ENCODE peak calls at places on chromosomes 7 and 10, in seven cellular contexts. N is stomach, K is ovary, I is suprapubic skin, C is A549, W is sigmoid colon, E is upper lobe of left lung. V is an unnamed sample.
A peak's percentile ranks its signal among the peaks of the same experiment; 100 is the strongest.

GRCh38 chr10:22679608-22680007 is 34.8 kb downstream of the PIP4K2A start:
- DNase-seq in I (no peak), K (no peak), C (no peak), N (no peak), W (no peak), E (no peak), V (no peak)

GRCh38 chr7:134905375-134905774 is 80.9 kb upstream of the AGBL3 start:
- DNase-seq in W (peak; percentile 90), C (no peak), K (no peak), N (peak; percentile 29), E (no peak), I (no peak), V (peak; percentile 39)

GRCh38 chr10:16809074-16809718 is 8.0 kb downstream of the RSU1 start:
- DNase-seq in W (no peak), K (no peak), C (no peak), I (no peak), N (peak; percentile 38), E (no peak), V (peak; percentile 56)

GRCh38 chr10:16770646-16771045 is 46.6 kb downstream of the RSU1 start:
- DNase-seq in E (peak; percentile 52), K (no peak), N (no peak), C (no peak), I (no peak), W (no peak), V (no peak)

GRCh38 chr7:24401628-24402593 is 117.9 kb downstream of the NPY start:
- DNase-seq in N (no peak), K (no peak), W (no peak), E (no peak), I (no peak), C (peak; percentile 12), V (no peak)

GRCh38 chr10:118264838-118265470 is 77.2 kb downstream of the FAM204A start:
- DNase-seq in W (no peak), N (no peak), K (no peak), I (no peak), C (no peak), E (no peak), V (no peak)

GRCh38 chr7:73973091-73973490 is 54.9 kb upstream of the ELN start:
- DNase-seq in C (no peak), W (no peak), N (peak; percentile 27), I (peak; percentile 75), E (peak; percentile 69), K (no peak), V (no peak)

GRCh38 chr10:91596821-91597396 is 36.0 kb downstream of the PPP1R3C start:
- DNase-seq in E (no peak), N (no peak), I (no peak), C (no peak), W (no peak), K (no peak), V (no peak)

GRCh38 chr7:156906281-156906680 is 13.3 kb upstream of the LMBR1 start:
- DNase-seq in K (no peak), E (no peak), W (no peak), N (no peak), I (no peak), C (no peak), V (no peak)
- H3K4me3 ChIP-seq in K (no peak overlapping the region), E (no peak overlapping the region), W (no peak overlapping the region), N (no peak overlapping the region), I (no peak overlapping the region), C (no peak overlapping the region), V (no peak overlapping the region)

GRCh38 chr10:21533577-21534475 is at the start of gene MLLT10:
- DNase-seq in W (peak; percentile 97), C (peak; percentile 73), E (peak; percentile 100), N (peak; percentile 93), I (peak; percentile 93), K (peak; percentile 96), V (peak; percentile 94)
- TF ChIP-seq POLR2A in W (peak; percentile 59), C (peak; percentile 66), E (peak; percentile 91), N (no peak), I (peak; percentile 66), K (peak; percentile 87), V (peak; percentile 77)

DNA sequence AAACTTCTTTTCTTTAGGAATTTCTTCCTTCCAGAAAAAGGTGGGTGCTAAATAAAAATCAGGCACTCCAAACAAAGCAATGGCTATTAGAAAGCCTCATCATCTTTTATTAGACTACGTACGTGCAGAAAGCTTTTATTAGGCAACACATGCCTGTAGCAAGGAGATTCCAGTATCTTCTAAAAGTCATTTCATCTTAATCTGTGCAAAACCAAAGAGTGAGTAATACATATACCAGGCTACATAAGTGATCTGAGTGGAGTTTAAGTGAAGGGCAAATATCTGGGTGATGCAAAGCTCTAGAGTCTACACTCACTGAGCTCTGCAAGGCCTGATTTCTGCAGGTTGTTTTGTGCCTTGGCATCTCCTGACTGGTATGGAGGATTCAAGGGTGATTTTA is 231.7 kb downstream of the ELMO1 start:
- DNase-seq in N (no peak), I (no peak), W (no peak), C (no peak), K (no peak), E (no peak), V (no peak)
- TF ChIP-seq EP300 in N (no peak), I (no peak), W (no peak), C (no peak), K (no peak), E (no peak), V (no peak)

GRCh38 chr10:74969530-74969929 is 141.9 kb upstream of the SAMD8 start:
- DNase-seq in C (no peak), N (no peak), E (no peak), I (no peak), W (no peak), K (no peak), V (no peak)
- H3K4me3 ChIP-seq in C (no peak overlapping the region), N (no peak overlapping the region), E (no peak overlapping the region), I (no peak overlapping the region), W (no peak overlapping the region), K (no peak overlapping the region), V (no peak overlapping the region)

V was measured in transverse colon.